ENCODE peak calls at places on chromosome 14, in seven cellular contexts. One of them, this sample, is unnamed.

GRCh38 chr14:90567191-90567590 is 170.4 kb downstream of the CALM1 start:
- DNase-seq in A549: no peak
- DNase-seq in trophoblast cell: no peak
- DNase-seq in fibroblast of villous mesenchyme: no peak
- DNase-seq in GM23248: no peak
- DNase-seq in T-cell: no peak
- DNase-seq in stimulated activated CD4-positive, alpha-beta T cell treated with anti-CD3 and anti-CD28 coated beads, Interleukin-2, amount 100 ng/mL, for 48 hours: no peak
- DNase-seq in this sample: no peak

GRCh38 chr14:21612324-21612723 is 22.4 kb downstream of the OR10G2 start:
- DNase-seq in A549: no peak
- DNase-seq in trophoblast cell: no peak
- DNase-seq in fibroblast of villous mesenchyme: no peak
- DNase-seq in GM23248: no peak
- DNase-seq in T-cell: no peak
- DNase-seq in stimulated activated CD4-positive, alpha-beta T cell treated with anti-CD3 and anti-CD28 coated beads, Interleukin-2, amount 100 ng/mL, for 48 hours: no peak
- DNase-seq in this sample: no peak

GRCh38 chr14:105455086-105455640 is 19.5 kb upstream of the CRIP2 start:
- DNase-seq in A549: no peak
- DNase-seq in trophoblast cell: no peak
- DNase-seq in fibroblast of villous mesenchyme: no peak
- DNase-seq in GM23248: no peak
- DNase-seq in T-cell: no peak
- DNase-seq in stimulated activated CD4-positive, alpha-beta T cell treated with anti-CD3 and anti-CD28 coated beads, Interleukin-2, amount 100 ng/mL, for 48 hours: no peak
- DNase-seq in this sample: no peak

GRCh38 chr14:87082917-87083316 is 910.1 kb downstream of the GALC start:
- DNase-seq in A549: no peak
- DNase-seq in trophoblast cell: no peak
- DNase-seq in fibroblast of villous mesenchyme: no peak
- DNase-seq in GM23248: no peak
- DNase-seq in T-cell: no peak
- DNase-seq in stimulated activated CD4-positive, alpha-beta T cell treated with anti-CD3 and anti-CD28 coated beads, Interleukin-2, amount 100 ng/mL, for 48 hours: no peak
- DNase-seq in this sample: no peak

GRCh38 chr14:75543786-75544185 is 21.5 kb downstream of the BATF start:
- DNase-seq in A549: no peak
- DNase-seq in trophoblast cell: no peak
- DNase-seq in fibroblast of villous mesenchyme: no peak
- DNase-seq in GM23248: no peak
- DNase-seq in T-cell: no peak
- DNase-seq in stimulated activated CD4-positive, alpha-beta T cell treated with anti-CD3 and anti-CD28 coated beads, Interleukin-2, amount 100 ng/mL, for 48 hours: no peak
- DNase-seq in this sample: no peak

GRCh38 chr14:72812292-72812851 is 81.5 kb downstream of the DPF3 start:
- DNase-seq in A549: no peak
- DNase-seq in trophoblast cell: peak
- DNase-seq in fibroblast of villous mesenchyme: no peak
- DNase-seq in GM23248: no peak
- DNase-seq in T-cell: no peak
- DNase-seq in stimulated activated CD4-positive, alpha-beta T cell treated with anti-CD3 and anti-CD28 coated beads, Interleukin-2, amount 100 ng/mL, for 48 hours: no peak
- DNase-seq in this sample: peak

GRCh38 chr14:104075530-104076151 is 9.9 kb upstream of the ASPG start:
- DNase-seq in A549: no peak
- DNase-seq in trophoblast cell: no peak
- DNase-seq in fibroblast of villous mesenchyme: no peak
- DNase-seq in GM23248: peak
- DNase-seq in T-cell: no peak
- DNase-seq in stimulated activated CD4-positive, alpha-beta T cell treated with anti-CD3 and anti-CD28 coated beads, Interleukin-2, amount 100 ng/mL, for 48 hours: no peak
- DNase-seq in this sample: no peak

GRCh38 chr14:79256311-79256879 is 954.9 kb downstream of the DIO2 start:
- DNase-seq in A549: no peak
- DNase-seq in trophoblast cell: no peak
- DNase-seq in fibroblast of villous mesenchyme: no peak
- DNase-seq in GM23248: no peak
- DNase-seq in T-cell: no peak
- DNase-seq in stimulated activated CD4-positive, alpha-beta T cell treated with anti-CD3 and anti-CD28 coated beads, Interleukin-2, amount 100 ng/mL, for 48 hours: no peak
- DNase-seq in this sample: no peak

GRCh38 chr14:68685419-68686211 is 107.3 kb downstream of the ZFP36L1 start:
- DNase-seq in A549: no peak
- DNase-seq in trophoblast cell: peak
- DNase-seq in fibroblast of villous mesenchyme: peak
- DNase-seq in GM23248: peak
- DNase-seq in T-cell: peak
- DNase-seq in stimulated activated CD4-positive, alpha-beta T cell treated with anti-CD3 and anti-CD28 coated beads, Interleukin-2, amount 100 ng/mL, for 48 hours: peak
- DNase-seq in this sample: no peak

GRCh38 chr14:90819734-90820393 is 3.6 kb upstream of the TTC7B start:
- DNase-seq in A549: no peak
- DNase-seq in trophoblast cell: no peak
- DNase-seq in fibroblast of villous mesenchyme: no peak
- DNase-seq in GM23248: no peak
- DNase-seq in T-cell: no peak
- DNase-seq in stimulated activated CD4-positive, alpha-beta T cell treated with anti-CD3 and anti-CD28 coated beads, Interleukin-2, amount 100 ng/mL, for 48 hours: no peak
- DNase-seq in this sample: no peak

GRCh38 chr14:52003324-52003723 is 14.0 kb downstream of the RTRAF start:
- DNase-seq in A549: no peak
- DNase-seq in trophoblast cell: no peak
- DNase-seq in fibroblast of villous mesenchyme: peak
- DNase-seq in GM23248: no peak
- DNase-seq in T-cell: no peak
- DNase-seq in stimulated activated CD4-positive, alpha-beta T cell treated with anti-CD3 and anti-CD28 coated beads, Interleukin-2, amount 100 ng/mL, for 48 hours: no peak
- DNase-seq in this sample: no peak

This sample was measured in DMS153.